ENCODE peak calls at places on chromosomes 7 and 10, in nine cellular contexts. J is upper lobe of left lung, G is stomach, X is breast epithelium, L is H1, M is endothelial cell of umbilical vein, S is Panc1, O is sigmoid colon, Y is suprapubic skin. W is an unnamed sample. For H3K9me3, the result is how much of the 10 kb centered on the place peaks cover.

GRCh38 chr10:71963756-71964668 is at the start of gene CHST3:
- DNase-seq in J (peak), G (peak), X (no peak), L (peak), M (peak), S (no peak), O (peak), Y (no peak), W (no peak)

GRCh38 chr7:77684030-77684429 is 12.2 kb upstream of the RSBN1L start:
- DNase-seq in J (no peak), G (no peak), X (no peak), L (peak), M (no peak), S (no peak), O (no peak), Y (peak), W (no peak)

GRCh38 chr10:79143879-79144278 is 75.1 kb downstream of the ZMIZ1 start:
- DNase-seq in J (no peak), G (no peak), X (no peak), L (no peak), M (no peak), S (no peak), O (no peak), Y (no peak), W (no peak)

GRCh38 chr10:78774999-78775711 is 293.6 kb upstream of the ZMIZ1 start:
- DNase-seq in J (no peak), G (peak), X (no peak), L (no peak), M (no peak), S (no peak), O (no peak), Y (no peak), W (no peak)

GRCh38 chr10:21626457-21627161 is 92.6 kb downstream of the MLLT10 start:
- DNase-seq in J (no peak), G (no peak), X (no peak), L (no peak), M (no peak), S (no peak), O (no peak), Y (no peak), W (no peak)

GRCh38 chr7:741850-742249 is 14.8 kb upstream of the PRKAR1B start:
- DNase-seq in J (peak), G (no peak), X (no peak), L (no peak), M (no peak), S (no peak), O (peak), Y (peak), W (peak)

GRCh38 chr10:24944512-24945255 is 7.7 kb downstream of the PRTFDC1 start:
- DNase-seq in J (no peak), G (peak), X (no peak), L (no peak), M (peak), S (no peak), O (no peak), Y (no peak), W (no peak)

GRCh38 chr10:103733002-103733419 is 122.4 kb downstream of the SH3PXD2A start:
- DNase-seq in J (no peak), G (no peak), X (no peak), L (no peak), M (peak), S (no peak), O (no peak), Y (no peak), W (no peak)

GRCh38 chr7:27375958-27376357 is 133.4 kb downstream of the EVX1 start:
- DNase-seq in J (no peak), G (no peak), X (no peak), L (no peak), M (peak), S (no peak), O (peak), Y (no peak), W (no peak)

GRCh38 chr10:18556522-18557147 is 94.8 kb downstream of the NSUN6 start:
- DNase-seq in J (no peak), G (no peak), X (no peak), L (no peak), M (no peak), S (no peak), O (no peak), Y (no peak), W (no peak)

GRCh38 chr7:103524042-103524907 is 78.3 kb upstream of the SLC26A5 start:
- DNase-seq in J (no peak), G (no peak), X (no peak), L (no peak), M (peak), S (no peak), O (no peak), Y (no peak), W (no peak)

GRCh38 chr7:20786779-20787651 is at the start of gene SP8:
- DNase-seq in J (peak), G (no peak), X (no peak), L (peak), M (peak), S (no peak), O (no peak), Y (no peak), W (no peak)

DNA sequence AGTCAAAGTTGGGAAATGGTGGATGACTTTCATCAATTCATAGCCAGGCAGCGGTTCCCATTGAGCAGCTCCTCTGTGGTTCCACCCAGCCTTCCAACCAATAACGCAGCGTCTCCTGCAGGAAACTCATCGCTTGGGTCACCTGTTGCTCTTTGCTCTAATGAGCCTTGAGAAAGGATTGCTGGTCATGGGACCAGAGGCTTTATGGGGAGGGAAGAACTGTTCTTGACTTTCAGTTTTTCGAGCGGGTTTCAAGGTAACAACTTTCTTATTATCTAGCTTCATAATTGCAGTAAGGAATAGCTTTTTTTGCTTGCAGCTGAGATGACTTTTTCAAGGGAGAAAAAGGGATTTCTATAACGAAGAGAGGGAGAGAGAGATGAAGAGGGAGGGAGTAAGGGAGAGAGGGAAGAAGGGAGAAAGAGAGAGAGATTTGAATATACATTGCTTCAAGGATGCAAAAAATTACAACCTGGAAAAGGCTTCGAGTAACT is 405 bp upstream of the ENTPD1 start:
- DNase-seq in J (no peak), G (peak), X (no peak), L (no peak), M (peak), S (no peak), O (peak), Y (peak), W (peak)
- H3K27ac ChIP-seq in J (peak), G (peak), X (peak), L (no peak), M (no peak), S (no peak), O (peak), Y (peak), W (peak)

GRCh38 chr7:135936497-135937217 is 40.5 kb downstream of the MTPN start:
- DNase-seq in J (no peak), G (no peak), X (no peak), L (no peak), M (no peak), S (no peak), O (no peak), Y (no peak), W (no peak)
- TF ChIP-seq POLR2AphosphoS5 in J (no peak), G (no peak), X (no peak), L (no peak), M (no peak), S (no peak), O (no peak), Y (no peak), W (no peak)

DNA sequence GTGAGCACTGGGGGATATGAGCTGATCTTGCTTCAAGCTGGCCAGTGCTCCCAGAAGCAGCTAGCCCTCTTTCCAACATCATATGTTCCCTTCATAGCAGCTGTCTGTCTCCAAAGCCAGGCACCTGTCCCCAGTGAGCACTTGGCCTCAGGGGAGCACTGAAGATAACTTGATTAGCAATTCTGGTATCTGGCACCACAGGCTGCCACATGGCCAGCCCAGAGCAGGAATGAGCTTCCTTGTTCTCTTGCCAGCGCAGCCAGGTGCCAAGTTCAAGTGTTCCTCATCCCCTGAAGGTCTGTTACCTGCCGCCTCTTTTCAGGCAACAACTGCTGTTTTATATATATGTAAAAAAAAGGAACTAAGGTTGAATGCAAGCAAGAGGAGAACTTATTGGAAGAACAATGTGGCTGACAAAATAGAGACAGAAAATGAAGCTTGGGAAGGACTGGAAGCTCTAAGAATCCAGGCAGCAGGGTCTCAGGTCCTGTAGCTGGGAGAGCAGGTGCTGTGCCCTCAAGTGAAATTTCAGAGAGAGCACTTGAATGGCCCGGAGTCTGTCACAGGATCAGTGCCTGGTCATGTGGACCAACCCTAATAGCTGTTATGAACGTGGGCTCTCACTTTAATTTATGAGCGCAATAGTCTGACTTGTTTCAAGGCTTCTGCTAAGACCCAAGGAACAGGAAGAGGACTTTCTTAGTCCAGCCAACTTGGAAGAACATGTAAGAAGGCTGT is 267.1 kb downstream of the GLRX3 start:
- DNase-seq in J (no peak), G (no peak), X (peak), L (no peak), M (no peak), S (no peak), O (no peak), Y (no peak), W (no peak)
- H3K9me3 ChIP-seq in J (under half), G (under half), X (under half), L (under half), M (under half), S (under half), O (under half), Y (under half), W (under half)

DNA sequence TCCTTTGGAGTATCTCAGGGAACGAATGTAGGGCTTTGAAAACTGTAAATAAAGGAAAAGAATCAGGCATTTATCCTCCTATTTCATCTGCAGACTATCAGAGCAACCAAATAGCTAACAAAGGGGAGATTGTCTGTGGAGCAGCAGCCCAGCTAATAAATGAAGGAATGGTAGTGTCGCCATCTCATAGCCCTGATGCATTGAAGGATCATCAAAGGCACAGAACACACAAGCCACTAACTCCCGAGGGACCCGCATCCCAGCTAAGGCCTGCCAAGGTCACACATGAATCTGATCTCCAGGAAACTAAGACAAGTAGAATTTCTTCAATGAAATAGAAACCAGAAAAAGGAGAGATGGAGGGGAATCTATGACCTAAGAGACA is 38.2 kb downstream of the CALML5 start:
- DNase-seq in J (no peak), G (no peak), X (no peak), L (no peak), M (no peak), S (no peak), O (no peak), Y (no peak), W (no peak)
- H3K27ac ChIP-seq in J (no peak), G (no peak), X (no peak), L (no peak), M (no peak), S (no peak), O (peak), Y (no peak), W (no peak)

GRCh38 chr7:123795917-123796316 is 47.1 kb upstream of the WASL start:
- DNase-seq in J (no peak), G (no peak), X (no peak), L (no peak), M (no peak), S (no peak), O (no peak), Y (no peak), W (no peak)

GRCh38 chr7:123798527-123799188 is 46.3 kb upstream of the HYAL4 start:
- DNase-seq in J (no peak), G (no peak), X (no peak), L (no peak), M (peak), S (no peak), O (no peak), Y (no peak), W (no peak)

GRCh38 chr7:123796568-123796967 is 47.8 kb upstream of the WASL start:
- DNase-seq in J (no peak), G (no peak), X (no peak), L (no peak), M (no peak), S (no peak), O (no peak), Y (no peak), W (no peak)

GRCh38 chr7:123802249-123802648 is 42.7 kb upstream of the HYAL4 start:
- DNase-seq in J (no peak), G (no peak), X (no peak), L (no peak), M (no peak), S (no peak), O (no peak), Y (no peak), W (no peak)

DNA sequence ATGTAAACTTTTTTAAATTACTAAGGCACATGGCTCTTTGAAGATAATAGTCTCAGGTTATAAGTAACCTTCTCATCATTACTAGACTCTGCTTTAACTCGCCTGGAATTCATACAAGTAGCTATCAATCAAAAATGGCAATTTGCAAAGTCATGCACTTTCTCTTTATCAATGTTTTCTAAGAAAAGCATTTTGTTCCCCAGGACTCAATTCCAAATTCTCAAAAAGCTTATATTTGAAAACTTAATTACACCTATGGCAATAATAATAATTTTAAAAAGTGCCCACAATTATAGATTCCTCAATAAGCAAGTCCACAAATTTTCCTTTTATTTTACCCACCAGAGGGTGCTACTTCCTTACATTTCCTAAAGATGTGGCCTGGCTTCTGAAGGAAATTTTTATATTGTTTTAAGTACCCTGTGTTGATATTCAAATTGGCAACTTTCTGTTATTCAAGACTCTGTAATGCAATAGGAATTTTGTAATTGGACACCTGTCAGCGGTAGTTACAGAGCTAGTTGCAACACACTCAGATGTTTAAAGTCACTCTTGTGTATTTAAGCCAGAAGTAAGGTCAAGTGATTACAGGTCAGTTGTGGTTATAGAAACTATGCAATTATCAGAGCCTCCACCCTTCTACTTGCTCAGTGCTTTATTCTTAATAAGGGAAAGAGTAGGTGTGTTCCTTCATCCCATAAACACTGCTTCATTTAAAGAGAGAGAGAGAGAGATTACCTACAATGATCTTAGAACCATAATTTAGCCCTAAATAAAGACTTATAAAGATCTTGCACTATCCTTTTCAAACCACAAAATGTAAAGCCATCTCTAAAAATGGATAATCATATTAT is 47.1 kb upstream of the HYAL4 start:
- DNase-seq in J (no peak), G (no peak), X (no peak), L (no peak), M (peak), S (peak), O (no peak), Y (no peak), W (no peak)
- TF ChIP-seq POLR2AphosphoS5 in J (peak), G (peak), X (no peak), L (no peak), M (no peak), S (no peak), O (no peak), Y (no peak), W (no peak)

W was measured in spleen.